ENCODE peak calls at places on chromosomes 1 and 21, in five cellular contexts. W is aorta; E is heart left ventricle; K is CD4-positive, alpha-beta memory T cell; V is psoas muscle. M is an unnamed sample.

GRCh38 chr1:8510041-8510823 is 192.3 kb downstream of the SLC45A1 start:
- DNase-seq in W (no peak), E (no peak), K (peak; percentile 26), V (no peak), M (peak; percentile 45)

GRCh38 chr1:61914823-61915482 is 172.7 kb downstream of the PATJ start:
- DNase-seq in W (no peak), E (no peak), K (no peak), V (no peak), M (no peak)

GRCh38 chr1:20138961-20139550 is at the start of gene PLA2G2F:
- DNase-seq in W (no peak), E (no peak), K (no peak), V (no peak), M (no peak)

GRCh38 chr1:27435566-27436203 is 43.3 kb downstream of the GPR3 start:
- DNase-seq in W (no peak), E (no peak), K (no peak), V (no peak), M (peak; percentile 64)

GRCh38 chr1:184373155-184373554 is 13.7 kb upstream of the C1orf21 start:
- DNase-seq in W (no peak), E (no peak), K (no peak), V (no peak), M (no peak)

GRCh38 chr1:108051625-108052382 is 86.8 kb upstream of the VAV3 start:
- DNase-seq in W (no peak), E (no peak), K (no peak), V (no peak), M (no peak)

GRCh38 chr1:185680453-185680852 is 53.7 kb upstream of the HMCN1 start:
- DNase-seq in W (no peak), E (peak; percentile 25), K (no peak), V (no peak), M (no peak)

GRCh38 chr21:34593954-34594531 is 20.9 kb downstream of the RCAN1 start:
- DNase-seq in W (no peak), E (no peak), K (no peak), V (no peak), M (no peak)

GRCh38 chr1:189669846-189670245 is 807.8 kb downstream of the BRINP3 start:
- DNase-seq in W (no peak), E (no peak), K (no peak), V (no peak), M (no peak)

GRCh38 chr1:245079021-245079609 is 75.7 kb upstream of the KIF26B start:
- DNase-seq in W (no peak), E (no peak), K (no peak), V (no peak), M (no peak)

GRCh38 chr1:154476791-154477190 is 25.2 kb upstream of the TDRD10 start:
- DNase-seq in W (no peak), E (no peak), K (no peak), V (no peak), M (no peak)

GRCh38 chr1:26278303-26278702 is 1.6 kb upstream of the SH3BGRL3 start:
- DNase-seq in W (peak; percentile 86), E (no peak), K (no peak), V (peak; percentile 44), M (peak; percentile 83)

GRCh38 chr1:205267306-205267902 is 39.7 kb downstream of the TMCC2 start:
- DNase-seq in W (no peak), E (no peak), K (no peak), V (no peak), M (no peak)

GRCh38 chr1:93328809-93329477 is 16.8 kb upstream of the DR1 start:
- DNase-seq in W (no peak), E (no peak), K (no peak), V (no peak), M (no peak)

GRCh38 chr1:97603218-97603617 is 317.6 kb downstream of the DPYD start:
- DNase-seq in W (no peak), E (no peak), K (no peak), V (no peak), M (no peak)

GRCh38 chr1:1974834-1975233 is 28.8 kb downstream of the CFAP74 start:
- DNase-seq in W (no peak), E (no peak), K (no peak), V (no peak), M (no peak)

GRCh38 chr21:23127973-23128372 is 2129.8 kb downstream of the NCAM2 start:
- DNase-seq in W (no peak), E (no peak), K (no peak), V (no peak), M (no peak)

GRCh38 chr1:20983297-20983889 is 193.3 kb downstream of the EIF4G3 start:
- DNase-seq in W (no peak), E (no peak), K (no peak), V (no peak), M (no peak)

GRCh38 chr21:46124083-46124925 is 26.4 kb downstream of the COL6A2 start:
- DNase-seq in W (peak; percentile 38), E (peak; percentile 12), K (no peak), V (peak; percentile 14), M (no peak)

GRCh38 chr1:236144446-236145150 is 2.3 kb downstream of the GPR137B start:
- DNase-seq in W (no peak), E (no peak), K (no peak), V (no peak), M (no peak)

M was measured in Peyer's patch.